ENCODE peak calls at places on chromosome 2, in eight cellular contexts. P, J, F, B, I, C, D and L are unnamed samples.

GRCh38 chr2:66440692-66441091 is 5.8 kb downstream of the MEIS1 start:
- DNase-seq in D (peak), J (no peak), C (no peak), F (peak), I (peak), P (no peak), B (no peak), L (no peak)

GRCh38 chr2:221156335-221156734 is 415.8 kb downstream of the EPHA4 start:
- DNase-seq in I (no peak), F (no peak), D (no peak), P (no peak), C (no peak), B (no peak), J (no peak), L (no peak)

GRCh38 chr2:53629527-53629926 is 138.1 kb upstream of the CHAC2 start:
- DNase-seq in F (no peak), J (no peak), P (no peak), C (no peak), B (no peak), D (no peak), I (no peak), L (no peak)

GRCh38 chr2:74292752-74293151 is 50.5 kb downstream of the SLC4A5 start:
- DNase-seq in J (no peak), C (no peak), F (no peak), I (no peak), B (no peak), P (peak), D (no peak), L (no peak)

GRCh38 chr2:239274391-239275001 is 126.3 kb downstream of the HDAC4 start:
- DNase-seq in I (peak), J (peak), F (peak), D (peak), C (no peak), P (peak), B (peak), L (no peak)

GRCh38 chr2:238645095-238645494 is 202.8 kb upstream of the TWIST2 start:
- DNase-seq in D (no peak), I (no peak), P (no peak), J (no peak), F (no peak), C (no peak), B (no peak), L (no peak)

GRCh38 chr2:240579071-240579762 is 7.3 kb upstream of the CAPN10 start:
- DNase-seq in F (peak), B (no peak), I (no peak), C (no peak), J (no peak), D (no peak), P (no peak), L (no peak)

GRCh38 chr2:172442072-172442895 is 14.9 kb downstream of the ITGA6 start:
- DNase-seq in D (no peak), C (no peak), P (peak), I (peak), F (no peak), J (peak), B (peak), L (no peak)

GRCh38 chr2:12169060-12169406 is 422.6 kb downstream of the LPIN1 start:
- DNase-seq in C (no peak), D (no peak), P (no peak), B (peak), J (no peak), I (peak), F (no peak), L (no peak)

GRCh38 chr2:143261986-143262784 is 133.0 kb downstream of the ARHGAP15 start:
- DNase-seq in J (no peak), D (peak), C (no peak), B (no peak), I (no peak), P (no peak), F (no peak), L (no peak)

GRCh38 chr2:204885747-204886146 is 340.5 kb downstream of the PARD3B start:
- DNase-seq in J (no peak), I (no peak), C (no peak), B (no peak), P (no peak), F (no peak), D (no peak), L (no peak)

GRCh38 chr2:44290271-44290670 is 15.0 kb downstream of the SLC3A1 start:
- DNase-seq in B (peak), D (no peak), C (no peak), J (no peak), I (peak), F (no peak), P (no peak), L (no peak)

GRCh38 chr2:182890773-182891381 is 24.4 kb upstream of the FRZB start:
- DNase-seq in J (no peak), F (no peak), I (no peak), C (no peak), P (no peak), D (no peak), B (no peak), L (no peak)

GRCh38 chr2:237324446-237325236 is 89.3 kb downstream of the COL6A3 start:
- DNase-seq in J (no peak), D (no peak), F (no peak), C (no peak), B (no peak), I (no peak), P (no peak), L (no peak)

GRCh38 chr2:218645126-218645525 is 14.3 kb downstream of the ZNF142 start:
- DNase-seq in D (no peak), P (no peak), I (peak), B (peak), F (no peak), C (no peak), J (peak), L (no peak)

GRCh38 chr2:203925512-203926158 is 10.9 kb upstream of the ICOS start:
- DNase-seq in C (no peak), P (no peak), D (no peak), F (no peak), I (no peak), B (no peak), J (no peak), L (no peak)

GRCh38 chr2:1973636-1974035 is 229.3 kb upstream of the PXDN start:
- DNase-seq in B (no peak), F (no peak), D (no peak), C (no peak), I (no peak), J (no peak), P (no peak), L (no peak)

GRCh38 chr2:26735096-26735495 is 29.0 kb upstream of the SLC35F6 start:
- DNase-seq in D (peak), B (peak), P (no peak), C (no peak), F (no peak), J (peak), I (peak), L (no peak)

GRCh38 chr2:191204443-191204842 is 40.8 kb upstream of the MYO1B start:
- DNase-seq in J (no peak), P (no peak), B (no peak), F (no peak), C (no peak), D (no peak), I (no peak), L (no peak)

GRCh38 chr2:109209941-109210340 is 80.9 kb downstream of the SH3RF3 start:
- DNase-seq in C (no peak), D (no peak), P (no peak), F (no peak), B (no peak), I (no peak), J (no peak), L (no peak)

GRCh38 chr2:27182346-27182745 is 29.5 kb upstream of the ATRAID start:
- DNase-seq in J (no peak), F (no peak), D (no peak), B (no peak), C (no peak), P (no peak), I (peak), L (no peak)

GRCh38 chr2:175441361-175441760 is 259.9 kb upstream of the ATP5MC3 start:
- DNase-seq in F (no peak), P (no peak), J (no peak), D (no peak), I (no peak), B (no peak), C (no peak), L (no peak)

GRCh38 chr2:159208449-159208848 is 78.1 kb downstream of the WDSUB1 start:
- DNase-seq in I (no peak), D (no peak), B (no peak), F (no peak), J (no peak), C (no peak), P (no peak), L (no peak)